ENCODE peak calls at places on chromosomes 4 and X, in six cellular contexts. G is body of pancreas, W is ovary, B is gastrocnemius medialis, X is stomach, F is heart left ventricle. P is an unnamed sample.

GRCh38 chr4:74218201-74218600 is 60.3 kb downstream of the MTHFD2L start:
- DNase-seq in G (no peak), W (no peak), B (no peak), X (no peak), F (no peak), P (no peak)

GRCh38 chr4:72473434-72473900 is 95.6 kb downstream of the ADAMTS3 start:
- DNase-seq in G (no peak), W (no peak), B (no peak), X (no peak), F (no peak), P (no peak)

GRCh38 chrX:107686792-107687191 is 58.5 kb downstream of the PRPS1 start:
- DNase-seq in G (no peak), W (no peak), B (no peak), X (no peak), F (no peak), P (no peak)

GRCh38 chr4:125041372-125041930 is 273.3 kb upstream of the FAT4 start:
- DNase-seq in G (no peak), W (no peak), B (no peak), X (no peak), F (no peak), P (no peak)

GRCh38 chrX:85244411-85245210 is 820 bp downstream of the ZNF711 start:
- DNase-seq in G (peak), W (no peak), B (no peak), X (no peak), F (no peak), P (peak)

GRCh38 chr4:53380221-53380620 is 2.8 kb downstream of the FIP1L1 start:
- DNase-seq in G (no peak), W (no peak), B (no peak), X (no peak), F (no peak), P (no peak)

GRCh38 chrX:18566748-18567147 is 105.2 kb downstream of the RS1 start:
- DNase-seq in G (no peak), W (no peak), B (no peak), X (no peak), F (no peak), P (no peak)

GRCh38 chr4:68074397-68074796 is 55.3 kb downstream of the TMPRSS11F start:
- DNase-seq in G (no peak), W (no peak), B (no peak), X (no peak), F (no peak), P (no peak)

GRCh38 chr4:168273838-168274237 is 44.7 kb downstream of the DDX60 start:
- DNase-seq in G (no peak), W (no peak), B (no peak), X (no peak), F (no peak), P (no peak)

GRCh38 chr4:40190880-40191815 is 5.7 kb upstream of the RHOH start:
- DNase-seq in G (no peak), W (no peak), B (no peak), X (no peak), F (no peak), P (peak)

GRCh38 chr4:35950442-35950841 is 293.9 kb downstream of the ARAP2 start:
- DNase-seq in G (no peak), W (no peak), B (no peak), X (no peak), F (no peak), P (no peak)

GRCh38 chr4:3687538-3687937 is 78.6 kb upstream of the ADRA2C start:
- DNase-seq in G (no peak), W (no peak), B (no peak), X (no peak), F (no peak), P (no peak)

GRCh38 chrX:111168314-111168713 is 72.3 kb downstream of the PAK3 start:
- DNase-seq in G (no peak), W (no peak), B (no peak), X (no peak), F (no peak), P (no peak)

GRCh38 chr4:26503844-26504243 is 13.6 kb upstream of the CCKAR start:
- DNase-seq in G (no peak), W (no peak), B (no peak), X (no peak), F (no peak), P (no peak)

GRCh38 chrX:134836497-134836968 is 154.3 kb upstream of the SMIM10 start:
- DNase-seq in G (no peak), W (no peak), B (no peak), X (no peak), F (no peak), P (no peak)

GRCh38 chrX:49919617-49920016 is 2.8 kb upstream of the CLCN5 start:
- DNase-seq in G (peak), W (peak), B (no peak), X (peak), F (peak), P (no peak)

GRCh38 chrX:48919947-48920712 is 1.3 kb upstream of the PIM2 start:
- DNase-seq in G (no peak), W (no peak), B (no peak), X (no peak), F (no peak), P (no peak)

GRCh38 chr4:13547563-13548041 is 3.3 kb upstream of the NKX3-2 start:
- DNase-seq in G (no peak), W (no peak), B (no peak), X (no peak), F (no peak), P (no peak)

GRCh38 chrX:38375888-38376287 is 23.5 kb downstream of the OTC start:
- DNase-seq in G (no peak), W (no peak), B (no peak), X (no peak), F (no peak), P (no peak)

GRCh38 chr4:98909646-98910045 is 19.3 kb downstream of the EIF4E start:
- DNase-seq in G (no peak), W (no peak), B (no peak), X (no peak), F (no peak), P (no peak)

GRCh38 chrX:39497717-39498265 is 600.0 kb downstream of the BCOR start:
- DNase-seq in G (no peak), W (no peak), B (no peak), X (no peak), F (no peak), P (no peak)

GRCh38 chr4:100986360-100986868 is 360.9 kb downstream of the PPP3CA start:
- DNase-seq in G (no peak), W (no peak), B (no peak), X (no peak), F (no peak), P (no peak)

GRCh38 chr4:13920901-13921300 is 293.4 kb upstream of the BOD1L1 start:
- DNase-seq in G (no peak), W (peak), B (no peak), X (no peak), F (peak), P (no peak)

GRCh38 chr4:155197757-155198156 is 10.7 kb upstream of the NPY2R start:
- DNase-seq in G (no peak), W (no peak), B (no peak), X (no peak), F (no peak), P (no peak)

GRCh38 chr4:658681-659667 is 15.1 kb downstream of the ATP5ME start:
- DNase-seq in G (no peak), W (no peak), B (no peak), X (no peak), F (peak), P (no peak)

GRCh38 chr4:7894098-7894676 is 45.5 kb downstream of the AFAP1 start:
- DNase-seq in G (no peak), W (no peak), B (no peak), X (no peak), F (no peak), P (peak)

GRCh38 chr4:130043796-130044195 is 947.8 kb downstream of the C4orf33 start:
- DNase-seq in G (no peak), W (no peak), B (no peak), X (no peak), F (no peak), P (no peak)

GRCh38 chr4:73520821-73521220 is 39.3 kb downstream of the AFM start:
- DNase-seq in G (no peak), W (no peak), B (no peak), X (no peak), F (no peak), P (no peak)

GRCh38 chrX:104195489-104196084 is 29.3 kb downstream of the FAM199X start:
- DNase-seq in G (no peak), W (no peak), B (no peak), X (no peak), F (no peak), P (no peak)

GRCh38 chrX:31423575-31424284 is 351.9 kb upstream of the FTHL17 start:
- DNase-seq in G (peak), W (peak), B (no peak), X (peak), F (peak), P (peak)

GRCh38 chr4:54660145-54660535 is 2.4 kb downstream of the KIT start:
- DNase-seq in G (no peak), W (no peak), B (no peak), X (no peak), F (no peak), P (no peak)

GRCh38 chrX:10949541-10949940 is 161.6 kb upstream of the HCCS start:
- DNase-seq in G (no peak), W (no peak), B (no peak), X (no peak), F (no peak), P (no peak)

GRCh38 chr4:189221691-189222090 is 719.0 kb upstream of the FRG1 start:
- DNase-seq in G (no peak), W (no peak), B (no peak), X (no peak), F (no peak), P (no peak)

GRCh38 chr4:159105063-159105414 is 2.2 kb downstream of the RAPGEF2 start:
- DNase-seq in G (no peak), W (no peak), B (no peak), X (no peak), F (no peak), P (no peak)
- H3K27ac ChIP-seq in G (peak), W (no peak), B (peak), X (peak), F (peak), P (no peak)

GRCh38 chr4:169311643-169312365 is 41.0 kb upstream of the SH3RF1 start:
- DNase-seq in G (peak), W (no peak), B (no peak), X (peak), F (no peak), P (no peak)
- H3K4me3 ChIP-seq in G (no peak), W (no peak), B (no peak), X (no peak), F (no peak), P (no peak)

GRCh38 chr4:55947912-55948725 is 626 bp upstream of the CEP135 start:
- DNase-seq in G (no peak), W (no peak), B (no peak), X (no peak), F (no peak), P (no peak)
- TF ChIP-seq POLR2A in G (no peak), W (no peak), B (no peak), X (no peak), F (no peak), P (no peak)

GRCh38 chr4:20367446-20367845 is 115.7 kb downstream of the SLIT2 start:
- DNase-seq in G (no peak), W (no peak), B (no peak), X (no peak), F (no peak), P (no peak)
- H3K27ac ChIP-seq in G (no peak), W (no peak), B (no peak), X (no peak), F (no peak), P (no peak)

GRCh38 chr4:176307591-176307920 is 12.2 kb upstream of the SPCS3 start:
- DNase-seq in G (no peak), W (no peak), B (no peak), X (no peak), F (no peak), P (no peak)

GRCh38 chr4:176309772-176310171 is 10.0 kb upstream of the SPCS3 start:
- DNase-seq in G (no peak), W (no peak), B (no peak), X (no peak), F (no peak), P (no peak)

GRCh38 chr4:176308441-176308840 is 11.3 kb upstream of the SPCS3 start:
- DNase-seq in G (no peak), W (no peak), B (no peak), X (no peak), F (no peak), P (no peak)

GRCh38 chr4:176306837-176307590 is 12.8 kb upstream of the SPCS3 start:
- DNase-seq in G (no peak), W (no peak), B (no peak), X (no peak), F (no peak), P (no peak)

DNA sequence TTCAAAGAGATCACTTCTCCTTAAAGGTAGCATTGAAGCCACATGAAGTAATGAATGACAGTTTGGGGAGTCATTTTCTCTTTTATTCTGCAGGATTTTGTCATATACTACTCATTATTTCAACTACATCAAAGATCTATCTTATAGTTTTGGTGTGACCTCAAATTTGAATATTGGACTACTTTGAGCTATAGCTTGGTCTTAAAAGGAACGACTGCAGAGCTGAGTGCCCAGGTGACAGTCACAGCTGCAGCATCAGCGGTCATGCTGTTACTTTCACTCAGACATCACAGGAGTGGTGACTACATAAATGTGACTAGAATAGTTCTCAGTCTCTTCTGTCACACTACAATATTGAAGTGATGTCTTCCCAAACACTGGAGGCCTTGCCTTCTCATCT is 10.7 kb upstream of the SPCS3 start:
- DNase-seq in G (no peak), W (no peak), B (no peak), X (no peak), F (no peak), P (no peak)
- H3K4me3 ChIP-seq in G (no peak), W (no peak), B (no peak), X (no peak), F (no peak), P (no peak)